ENCODE peak calls at places on chromosomes 4 and X, in four cellular contexts. F is left lung, G is cardiac muscle cell, M is suprapubic skin. P is an unnamed sample.

GRCh38 chr4:38534344-38534743 is 129.7 kb upstream of the KLF3 start:
- DNase-seq in G (no peak), F (no peak), M (no peak), P (no peak)

GRCh38 chr4:43374352-43374751 is 481.8 kb downstream of the GRXCR1 start:
- DNase-seq in M (no peak), G (no peak), F (no peak), P (no peak)

GRCh38 chrX:29024813-29025342 is 437.6 kb downstream of the IL1RAPL1 start:
- DNase-seq in G (peak; percentile 35), M (no peak), F (no peak), P (no peak)

GRCh38 chr4:155629183-155629825 is 37.3 kb upstream of the GUCY1A1 start:
- DNase-seq in G (peak; percentile 47), F (no peak), M (no peak), P (no peak)

GRCh38 chrX:133638285-133638684 is 223.0 kb upstream of the GPC4 start:
- DNase-seq in G (peak; percentile 3), F (no peak), M (no peak), P (no peak)

GRCh38 chr4:123050014-123050413 is 127.6 kb upstream of the NUDT6 start:
- DNase-seq in M (no peak), G (no peak), F (no peak), P (no peak)

GRCh38 chr4:102477657-102478056 is 23.5 kb upstream of the NFKB1 start:
- DNase-seq in G (no peak), M (no peak), F (no peak), P (no peak)

GRCh38 chr4:1347410-1347864 is 429 bp downstream of the UVSSA start:
- DNase-seq in M (peak; percentile 88), F (peak; percentile 72), G (peak; percentile 93), P (no peak)

GRCh38 chr4:171024720-171025303 is 788.4 kb upstream of the GALNTL6 start:
- DNase-seq in G (no peak), F (no peak), M (no peak), P (no peak)

GRCh38 chrX:68724531-68725020 is 77.1 kb downstream of the STARD8 start:
- DNase-seq in M (no peak), G (no peak), F (peak; percentile 25), P (no peak)

GRCh38 chrX:10217218-10217617 is 60.4 kb downstream of the CLCN4 start:
- DNase-seq in G (no peak), M (no peak), F (no peak), P (no peak)

GRCh38 chr4:40486534-40486933 is 143.1 kb downstream of the RBM47 start:
- DNase-seq in F (no peak), M (no peak), G (peak; percentile 71), P (no peak)

GRCh38 chrX:925094-925493 is 287.4 kb downstream of the CRLF2 start:
- DNase-seq in F (no peak), M (no peak), G (no peak), P (no peak)

GRCh38 chr4:155787113-155787710 is 28.4 kb downstream of the GUCY1B1 start:
- DNase-seq in M (no peak), F (no peak), G (peak; percentile 78), P (peak; percentile 8)

GRCh38 chrX:119189586-119189985 is 46.5 kb upstream of the PGRMC1 start:
- DNase-seq in G (peak; percentile 67), M (no peak), F (no peak), P (no peak)

GRCh38 chrX:32896132-32896531 is 315.2 kb downstream of the DMD start:
- DNase-seq in G (no peak), M (no peak), F (no peak), P (no peak)

GRCh38 chr4:71932941-71933340 is 98.9 kb upstream of the NPFFR2 start:
- DNase-seq in F (no peak), M (no peak), G (no peak), P (no peak)

GRCh38 chr4:2991243-2991642 is 27.9 kb downstream of the GRK4 start:
- DNase-seq in F (no peak), M (no peak), G (no peak), P (no peak)

GRCh38 chr4:2995546-2996265 is 32.3 kb downstream of the GRK4 start:
- DNase-seq in G (peak; percentile 26), F (no peak), M (no peak), P (no peak)

GRCh38 chr4:2996437-2996836 is 33.1 kb downstream of the GRK4 start:
- DNase-seq in F (no peak), M (no peak), G (no peak), P (no peak)

DNA sequence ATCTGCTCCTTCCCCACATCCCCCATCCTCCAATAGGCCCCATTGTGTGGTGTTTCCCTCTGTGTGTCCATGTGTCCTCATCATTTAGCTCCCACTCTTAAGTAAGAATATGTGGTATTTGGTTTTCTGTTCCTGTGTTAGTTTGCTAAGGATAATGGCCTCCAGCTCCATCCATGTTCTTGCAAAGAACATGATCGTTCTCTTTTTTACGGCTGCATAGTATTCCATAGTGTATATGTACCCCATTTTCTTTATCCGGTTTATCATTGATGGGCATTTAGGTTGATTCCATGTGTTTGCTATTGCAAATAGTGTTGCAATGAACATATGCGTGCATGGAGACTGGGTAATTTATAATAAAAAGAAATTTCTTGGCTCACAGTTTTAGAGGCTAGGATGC is 31.5 kb downstream of the GRK4 start:
- DNase-seq in G (no peak), M (no peak), F (no peak), P (no peak)
- TF ChIP-seq CTCF in G (no peak), M (no peak), F (no peak), P (no peak)

GRCh38 chr4:147863808-147864472 is 132.1 kb downstream of the ARHGAP10 start:
- DNase-seq in M (no peak), F (no peak), G (no peak), P (no peak)

GRCh38 chr4:147866532-147867271 is 134.8 kb downstream of the ARHGAP10 start:
- DNase-seq in G (peak; percentile 95), M (peak; percentile 96), F (peak; percentile 91), P (peak; percentile 95)

GRCh38 chr4:147863111-147863747 is 131.3 kb downstream of the ARHGAP10 start:
- DNase-seq in M (no peak), F (no peak), G (peak; percentile 44), P (no peak)

GRCh38 chr4:147864591-147864990 is 132.7 kb downstream of the ARHGAP10 start:
- DNase-seq in F (no peak), G (no peak), M (no peak), P (no peak)

DNA sequence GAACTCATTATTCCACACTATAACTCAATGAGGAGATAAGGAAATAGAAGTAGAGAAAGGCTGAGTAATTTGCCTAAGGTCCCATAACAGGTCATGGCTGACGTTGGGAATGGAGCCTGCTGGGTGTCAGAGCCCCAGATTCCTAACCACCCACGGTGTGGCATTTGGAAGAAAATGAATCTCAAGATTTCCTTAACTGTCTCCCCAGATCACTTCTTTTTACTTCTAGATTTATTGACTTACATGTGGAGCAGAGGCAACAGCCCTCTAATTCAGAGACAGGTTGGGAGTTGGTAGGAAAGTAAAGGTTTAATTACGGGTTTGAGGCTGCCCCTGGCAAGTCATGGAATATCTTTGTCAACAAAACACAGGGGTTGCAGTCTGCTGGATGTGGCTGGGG is 134.0 kb downstream of the ARHGAP10 start:
- DNase-seq in F (no peak), G (peak; percentile 57), M (no peak), P (no peak)
- TF ChIP-seq CTCF in F (no peak), G (no peak), M (no peak), P (no peak)

GRCh38 chrX:78011846-78012245 is 42.4 kb upstream of the PGAM4 start:
- DNase-seq in M (no peak), G (no peak), F (no peak), P (no peak)
- TF ChIP-seq CTCF in M (no peak), G (no peak), F (no peak), P (no peak)

DNA sequence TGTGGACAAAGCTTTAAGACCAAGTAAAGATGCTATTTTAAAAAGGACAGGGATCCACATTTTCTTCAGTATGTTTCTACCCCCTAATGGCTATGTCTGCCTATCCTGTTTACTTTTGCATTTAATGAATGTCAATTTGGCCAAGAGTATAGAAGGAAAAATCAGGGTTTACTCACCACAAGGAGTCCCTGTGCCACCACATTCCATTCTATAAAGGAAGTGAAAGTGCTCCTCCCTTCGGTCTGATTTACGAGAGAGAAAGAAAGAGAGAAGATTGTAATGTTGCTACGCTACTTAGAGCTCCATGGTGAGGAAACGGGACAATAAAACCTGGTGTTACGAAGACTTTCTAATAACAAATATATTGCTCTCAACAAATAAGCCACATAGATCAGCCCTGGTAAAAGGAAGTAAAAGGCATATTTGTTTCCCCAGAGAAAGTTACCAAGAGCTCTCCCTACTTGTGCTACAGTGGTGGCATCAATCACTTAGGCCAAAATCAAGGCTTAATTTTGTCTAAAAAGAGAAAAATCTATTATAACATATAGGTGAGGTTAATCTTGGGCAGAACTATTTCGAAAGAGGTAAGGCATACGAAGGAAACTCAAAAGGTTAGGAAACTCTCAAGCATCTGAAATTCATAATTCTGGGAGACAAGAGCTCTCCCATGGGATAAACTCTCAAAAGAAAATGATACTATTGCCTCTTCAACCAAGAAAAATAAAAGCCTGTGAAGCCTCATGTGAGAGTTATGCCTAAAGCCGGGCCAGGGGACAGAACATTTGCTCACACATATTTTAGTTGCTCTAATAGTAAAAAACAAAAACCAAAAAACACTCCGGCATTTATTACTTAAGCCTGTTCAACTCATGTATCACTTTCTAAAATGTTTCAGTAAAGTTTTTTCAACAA is 29.5 kb downstream of the TAPT1 start:
- DNase-seq in M (no peak), F (no peak), G (peak; percentile 78), P (peak; percentile 23)
- TF ChIP-seq CTCF in M (no peak), F (peak; percentile 37), G (peak; percentile 51), P (peak; percentile 47)

GRCh38 chr4:82463221-82463620 is 32.8 kb downstream of the ENOPH1 start:
- DNase-seq in G (no peak), M (no peak), F (no peak), P (no peak)

GRCh38 chr4:82458729-82459128 is 28.3 kb downstream of the ENOPH1 start:
- DNase-seq in G (no peak), F (no peak), M (no peak), P (no peak)

GRCh38 chr4:82467442-82467841 is 37.1 kb downstream of the ENOPH1 start:
- DNase-seq in G (peak; percentile 63), F (no peak), M (no peak), P (no peak)

GRCh38 chr4:82461710-82462109 is 31.3 kb downstream of the ENOPH1 start:
- DNase-seq in M (no peak), F (no peak), G (no peak), P (no peak)

DNA sequence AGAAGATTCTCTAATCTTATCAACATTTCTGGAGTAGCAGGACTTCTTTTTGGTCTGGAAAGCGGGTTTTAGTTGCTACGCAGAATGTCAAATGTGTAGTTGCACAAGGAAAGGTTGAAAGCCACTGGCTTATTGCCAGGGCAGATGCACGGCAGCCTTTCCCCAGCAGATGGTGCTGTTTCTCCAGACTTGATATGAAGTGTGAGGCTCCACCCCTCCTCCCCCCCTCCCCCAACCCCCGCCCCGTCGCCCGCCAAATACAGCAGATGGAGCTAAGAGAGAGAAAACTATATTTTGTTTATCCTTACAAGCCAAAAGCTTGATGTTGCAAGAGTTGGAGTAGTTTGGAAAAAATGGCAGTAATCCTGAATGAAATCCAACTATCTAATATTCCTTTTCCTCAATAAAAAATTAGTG is 32.0 kb downstream of the ENOPH1 start:
- DNase-seq in G (peak; percentile 94), F (peak; percentile 75), M (peak; percentile 94), P (peak; percentile 94)
- TF ChIP-seq CTCF in G (peak; percentile 72), F (peak; percentile 85), M (peak; percentile 33), P (peak; percentile 78)

P was measured in nephron progenitor cell.